ENCODE peak calls at places on chromosomes 2 and 18, in nine cellular contexts. One of them, this sample, is unnamed. For H3K36me3, the result is how much of the 10 kb centered on the place peaks cover.

GRCh38 chr2:182870227-182870626 is 3.8 kb upstream of the FRZB start:
- DNase-seq in neural progenitor cell: peak
- DNase-seq in Caco-2: peak
- DNase-seq in thoracic aorta: no peak
- DNase-seq in psoas muscle: no peak
- DNase-seq in endodermal cell: peak
- DNase-seq in SJSA1: no peak
- DNase-seq in bronchial epithelial cell: no peak
- DNase-seq in small intestine: peak
- DNase-seq in this sample: peak

GRCh38 chr2:2189112-2189398 is 142.0 kb downstream of the MYT1L start:
- DNase-seq in neural progenitor cell: no peak
- DNase-seq in Caco-2: no peak
- DNase-seq in thoracic aorta: no peak
- DNase-seq in psoas muscle: no peak
- DNase-seq in endodermal cell: no peak
- DNase-seq in SJSA1: no peak
- DNase-seq in bronchial epithelial cell: no peak
- DNase-seq in small intestine: no peak
- DNase-seq in this sample: no peak

GRCh38 chr2:165239230-165239629 is at the start of gene SCN2A:
- DNase-seq in neural progenitor cell: peak
- DNase-seq in Caco-2: no peak
- DNase-seq in thoracic aorta: no peak
- DNase-seq in psoas muscle: no peak
- DNase-seq in endodermal cell: peak
- DNase-seq in SJSA1: no peak
- DNase-seq in bronchial epithelial cell: peak
- DNase-seq in small intestine: peak
- DNase-seq in this sample: no peak

GRCh38 chr18:21450913-21451312 is 149.6 kb downstream of the ESCO1 start:
- DNase-seq in neural progenitor cell: no peak
- DNase-seq in Caco-2: no peak
- DNase-seq in thoracic aorta: no peak
- DNase-seq in psoas muscle: no peak
- DNase-seq in endodermal cell: no peak
- DNase-seq in SJSA1: peak
- DNase-seq in bronchial epithelial cell: peak
- DNase-seq in small intestine: no peak
- DNase-seq in this sample: no peak

GRCh38 chr2:191247381-191248057 is 2.3 kb downstream of the MYO1B start:
- DNase-seq in neural progenitor cell: no peak
- DNase-seq in Caco-2: peak
- DNase-seq in thoracic aorta: no peak
- DNase-seq in psoas muscle: no peak
- DNase-seq in endodermal cell: no peak
- DNase-seq in SJSA1: peak
- DNase-seq in bronchial epithelial cell: peak
- DNase-seq in small intestine: peak
- DNase-seq in this sample: no peak

GRCh38 chr2:8456149-8457091 is 225.4 kb upstream of the ID2 start:
- DNase-seq in neural progenitor cell: no peak
- DNase-seq in Caco-2: no peak
- DNase-seq in thoracic aorta: no peak
- DNase-seq in psoas muscle: no peak
- DNase-seq in endodermal cell: no peak
- DNase-seq in SJSA1: no peak
- DNase-seq in bronchial epithelial cell: no peak
- DNase-seq in small intestine: peak
- DNase-seq in this sample: peak

GRCh38 chr2:223523541-223523940 is 78.6 kb downstream of the SCG2 start:
- DNase-seq in neural progenitor cell: no peak
- DNase-seq in Caco-2: no peak
- DNase-seq in thoracic aorta: no peak
- DNase-seq in psoas muscle: no peak
- DNase-seq in endodermal cell: no peak
- DNase-seq in SJSA1: no peak
- DNase-seq in bronchial epithelial cell: peak
- DNase-seq in small intestine: no peak
- DNase-seq in this sample: no peak

GRCh38 chr2:202790676-202791075 is 80.9 kb downstream of the ICA1L start:
- DNase-seq in neural progenitor cell: peak
- DNase-seq in Caco-2: no peak
- DNase-seq in thoracic aorta: no peak
- DNase-seq in psoas muscle: no peak
- DNase-seq in endodermal cell: no peak
- DNase-seq in SJSA1: no peak
- DNase-seq in bronchial epithelial cell: no peak
- DNase-seq in small intestine: no peak
- DNase-seq in this sample: no peak

GRCh38 chr2:15797231-15797945 is 143.0 kb upstream of the MYCN start:
- DNase-seq in neural progenitor cell: peak
- DNase-seq in Caco-2: peak
- DNase-seq in thoracic aorta: no peak
- DNase-seq in psoas muscle: no peak
- DNase-seq in endodermal cell: peak
- DNase-seq in SJSA1: no peak
- DNase-seq in bronchial epithelial cell: no peak
- DNase-seq in small intestine: no peak
- DNase-seq in this sample: peak

DNA sequence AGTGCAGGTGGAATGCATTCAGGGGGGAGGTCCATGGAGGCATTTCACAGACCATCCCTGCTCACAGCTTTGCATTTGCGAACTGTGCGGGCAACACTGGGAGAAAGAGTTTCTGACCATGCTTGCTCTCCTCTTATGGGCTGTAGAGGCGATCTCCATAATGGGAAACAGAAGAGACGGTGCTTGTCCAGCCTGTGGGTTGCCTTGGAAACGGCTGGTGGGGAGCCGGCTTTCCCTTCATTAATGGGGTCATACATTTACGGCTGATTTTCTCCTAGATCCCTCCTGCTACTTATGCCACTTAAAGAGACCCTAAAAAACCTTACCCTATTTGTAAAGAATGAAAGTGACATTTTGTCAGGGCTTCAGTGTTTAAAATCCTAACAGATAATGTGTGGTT is 147.4 kb downstream of the SOX11 start:
- DNase-seq in neural progenitor cell: peak
- DNase-seq in Caco-2: no peak
- DNase-seq in thoracic aorta: no peak
- DNase-seq in psoas muscle: no peak
- DNase-seq in endodermal cell: no peak
- DNase-seq in SJSA1: no peak
- DNase-seq in bronchial epithelial cell: no peak
- DNase-seq in small intestine: no peak
- DNase-seq in this sample: peak
- H3K4me3 ChIP-seq in neural progenitor cell: no peak
- H3K4me3 ChIP-seq in Caco-2: no peak
- H3K4me3 ChIP-seq in thoracic aorta: no peak
- H3K4me3 ChIP-seq in psoas muscle: no peak
- H3K4me3 ChIP-seq in endodermal cell: no peak
- H3K4me3 ChIP-seq in SJSA1: no peak
- H3K4me3 ChIP-seq in bronchial epithelial cell: no peak
- H3K4me3 ChIP-seq in small intestine: no peak
- H3K4me3 ChIP-seq in this sample: no peak

DNA sequence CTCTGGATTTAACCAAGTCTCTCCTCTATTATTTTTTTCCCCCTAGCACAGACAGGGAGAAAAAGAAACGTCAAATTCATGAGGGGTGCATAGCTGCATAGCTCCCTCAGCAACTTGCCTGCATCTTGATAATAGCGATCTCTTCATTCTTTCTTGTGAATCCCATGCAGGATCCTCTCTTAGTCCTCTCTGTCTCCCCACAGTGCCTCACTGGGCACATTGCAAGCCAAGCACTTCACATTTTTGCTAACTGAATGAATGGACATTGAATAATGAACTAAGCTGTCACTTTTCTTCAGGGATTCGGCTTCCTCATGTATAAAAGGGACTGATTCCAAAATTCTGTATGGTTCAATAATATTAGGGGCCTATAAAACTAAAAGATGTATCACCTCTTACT is 2.9 kb upstream of the EPB41L3 start:
- DNase-seq in neural progenitor cell: peak
- DNase-seq in Caco-2: no peak
- DNase-seq in thoracic aorta: no peak
- DNase-seq in psoas muscle: no peak
- DNase-seq in endodermal cell: peak
- DNase-seq in SJSA1: no peak
- DNase-seq in bronchial epithelial cell: peak
- DNase-seq in small intestine: no peak
- DNase-seq in this sample: peak
- H3K36me3 ChIP-seq in neural progenitor cell: under half
- H3K36me3 ChIP-seq in Caco-2: under half
- H3K36me3 ChIP-seq in thoracic aorta: under half
- H3K36me3 ChIP-seq in psoas muscle: under half
- H3K36me3 ChIP-seq in endodermal cell: under half
- H3K36me3 ChIP-seq in SJSA1: under half
- H3K36me3 ChIP-seq in bronchial epithelial cell: under half
- H3K36me3 ChIP-seq in small intestine: under half
- H3K36me3 ChIP-seq in this sample: under half

GRCh38 chr2:118319271-118319684 is 231.0 kb downstream of the INSIG2 start:
- DNase-seq in neural progenitor cell: peak
- DNase-seq in Caco-2: no peak
- DNase-seq in thoracic aorta: no peak
- DNase-seq in psoas muscle: no peak
- DNase-seq in endodermal cell: peak
- DNase-seq in SJSA1: no peak
- DNase-seq in bronchial epithelial cell: no peak
- DNase-seq in small intestine: no peak
- DNase-seq in this sample: peak

GRCh38 chr2:118322381-118322780 is 234.1 kb downstream of the INSIG2 start:
- DNase-seq in neural progenitor cell: no peak
- DNase-seq in Caco-2: no peak
- DNase-seq in thoracic aorta: no peak
- DNase-seq in psoas muscle: no peak
- DNase-seq in endodermal cell: no peak
- DNase-seq in SJSA1: no peak
- DNase-seq in bronchial epithelial cell: no peak
- DNase-seq in small intestine: no peak
- DNase-seq in this sample: no peak

GRCh38 chr2:118325556-118325955 is 237.3 kb downstream of the INSIG2 start:
- DNase-seq in neural progenitor cell: no peak
- DNase-seq in Caco-2: no peak
- DNase-seq in thoracic aorta: no peak
- DNase-seq in psoas muscle: no peak
- DNase-seq in endodermal cell: no peak
- DNase-seq in SJSA1: no peak
- DNase-seq in bronchial epithelial cell: no peak
- DNase-seq in small intestine: no peak
- DNase-seq in this sample: no peak

GRCh38 chr2:118321436-118322100 is 233.3 kb downstream of the INSIG2 start:
- DNase-seq in neural progenitor cell: peak
- DNase-seq in Caco-2: peak
- DNase-seq in thoracic aorta: no peak
- DNase-seq in psoas muscle: no peak
- DNase-seq in endodermal cell: peak
- DNase-seq in SJSA1: no peak
- DNase-seq in bronchial epithelial cell: no peak
- DNase-seq in small intestine: peak
- DNase-seq in this sample: no peak

GRCh38 chr2:118320640-118321039 is 232.4 kb downstream of the INSIG2 start:
- DNase-seq in neural progenitor cell: no peak
- DNase-seq in Caco-2: no peak
- DNase-seq in thoracic aorta: no peak
- DNase-seq in psoas muscle: no peak
- DNase-seq in endodermal cell: no peak
- DNase-seq in SJSA1: no peak
- DNase-seq in bronchial epithelial cell: no peak
- DNase-seq in small intestine: no peak
- DNase-seq in this sample: no peak
- H3K4me3 ChIP-seq in neural progenitor cell: no peak
- H3K4me3 ChIP-seq in Caco-2: no peak
- H3K4me3 ChIP-seq in thoracic aorta: no peak
- H3K4me3 ChIP-seq in psoas muscle: no peak
- H3K4me3 ChIP-seq in endodermal cell: no peak
- H3K4me3 ChIP-seq in SJSA1: no peak
- H3K4me3 ChIP-seq in bronchial epithelial cell: no peak
- H3K4me3 ChIP-seq in small intestine: no peak
- H3K4me3 ChIP-seq in this sample: no peak

GRCh38 chr2:37224063-37224462 is 7.3 kb downstream of the CEBPZ start:
- DNase-seq in neural progenitor cell: no peak
- DNase-seq in Caco-2: no peak
- DNase-seq in thoracic aorta: no peak
- DNase-seq in psoas muscle: no peak
- DNase-seq in endodermal cell: no peak
- DNase-seq in SJSA1: no peak
- DNase-seq in bronchial epithelial cell: no peak
- DNase-seq in small intestine: no peak
- DNase-seq in this sample: no peak
- H3K36me3 ChIP-seq in neural progenitor cell: under half
- H3K36me3 ChIP-seq in Caco-2: under half
- H3K36me3 ChIP-seq in thoracic aorta: under half
- H3K36me3 ChIP-seq in psoas muscle: under half
- H3K36me3 ChIP-seq in endodermal cell: half or more
- H3K36me3 ChIP-seq in SJSA1: half or more
- H3K36me3 ChIP-seq in bronchial epithelial cell: under half
- H3K36me3 ChIP-seq in small intestine: under half
- H3K36me3 ChIP-seq in this sample: under half

GRCh38 chr2:236236559-236237450 is 27.4 kb downstream of the ASB18 start:
- DNase-seq in neural progenitor cell: peak
- DNase-seq in Caco-2: no peak
- DNase-seq in thoracic aorta: no peak
- DNase-seq in psoas muscle: no peak
- DNase-seq in endodermal cell: peak
- DNase-seq in SJSA1: peak
- DNase-seq in bronchial epithelial cell: no peak
- DNase-seq in small intestine: no peak
- DNase-seq in this sample: peak
- H3K4me3 ChIP-seq in neural progenitor cell: peak
- H3K4me3 ChIP-seq in Caco-2: peak
- H3K4me3 ChIP-seq in thoracic aorta: peak
- H3K4me3 ChIP-seq in psoas muscle: peak
- H3K4me3 ChIP-seq in endodermal cell: peak
- H3K4me3 ChIP-seq in SJSA1: no peak
- H3K4me3 ChIP-seq in bronchial epithelial cell: no peak
- H3K4me3 ChIP-seq in small intestine: no peak
- H3K4me3 ChIP-seq in this sample: peak

GRCh38 chr2:36568533-36569246 is 29.3 kb downstream of the FEZ2 start:
- DNase-seq in neural progenitor cell: no peak
- DNase-seq in Caco-2: no peak
- DNase-seq in thoracic aorta: no peak
- DNase-seq in psoas muscle: no peak
- DNase-seq in endodermal cell: no peak
- DNase-seq in SJSA1: peak
- DNase-seq in bronchial epithelial cell: peak
- DNase-seq in small intestine: no peak
- DNase-seq in this sample: no peak
- H3K36me3 ChIP-seq in neural progenitor cell: under half
- H3K36me3 ChIP-seq in Caco-2: under half
- H3K36me3 ChIP-seq in thoracic aorta: under half
- H3K36me3 ChIP-seq in psoas muscle: under half
- H3K36me3 ChIP-seq in endodermal cell: under half
- H3K36me3 ChIP-seq in SJSA1: half or more
- H3K36me3 ChIP-seq in bronchial epithelial cell: under half
- H3K36me3 ChIP-seq in small intestine: under half
- H3K36me3 ChIP-seq in this sample: under half